ENCODE peak calls at places on chromosomes 16 and 17, in eight cellular contexts. One of them, this sample, is unnamed.

GRCh38 chr17:34981538-34982241 is 1.4 kb downstream of the LIG3 start:
- DNase-seq in effector memory CD4-positive, alpha-beta T cell: no peak
- DNase-seq in astrocyte: peak
- DNase-seq in upper lobe of right lung: no peak
- DNase-seq in stomach: no peak
- DNase-seq in epithelial cell of prostate: no peak
- DNase-seq in uterus: no peak
- DNase-seq in CD8-positive, alpha-beta T cell: no peak
- DNase-seq in this sample: no peak

GRCh38 chr17:43713494-43714162 is 45.0 kb downstream of the SOST start:
- DNase-seq in epithelial cell of prostate: no peak
- DNase-seq in upper lobe of right lung: no peak
- DNase-seq in effector memory CD4-positive, alpha-beta T cell: no peak
- DNase-seq in CD8-positive, alpha-beta T cell: no peak
- DNase-seq in stomach: no peak
- DNase-seq in uterus: no peak
- DNase-seq in astrocyte: no peak
- DNase-seq in this sample: peak

GRCh38 chr17:78990349-78991016 is 10.8 kb upstream of the LGALS3BP start:
- DNase-seq in stomach: no peak
- DNase-seq in uterus: no peak
- DNase-seq in upper lobe of right lung: peak
- DNase-seq in epithelial cell of prostate: no peak
- DNase-seq in effector memory CD4-positive, alpha-beta T cell: no peak
- DNase-seq in CD8-positive, alpha-beta T cell: peak
- DNase-seq in astrocyte: no peak
- DNase-seq in this sample: no peak

GRCh38 chr16:66717112-66717675 is 20.7 kb upstream of the CMTM4 start:
- DNase-seq in stomach: no peak
- DNase-seq in upper lobe of right lung: no peak
- DNase-seq in effector memory CD4-positive, alpha-beta T cell: no peak
- DNase-seq in astrocyte: peak
- DNase-seq in epithelial cell of prostate: no peak
- DNase-seq in uterus: no peak
- DNase-seq in CD8-positive, alpha-beta T cell: no peak
- DNase-seq in this sample: no peak

GRCh38 chr16:70161350-70161749 is 12.2 kb upstream of the CLEC18C start:
- DNase-seq in stomach: no peak
- DNase-seq in upper lobe of right lung: no peak
- DNase-seq in astrocyte: no peak
- DNase-seq in CD8-positive, alpha-beta T cell: no peak
- DNase-seq in uterus: no peak
- DNase-seq in effector memory CD4-positive, alpha-beta T cell: no peak
- DNase-seq in epithelial cell of prostate: no peak
- DNase-seq in this sample: no peak

GRCh38 chr17:61720016-61720795 is 129.2 kb upstream of the NACA2 start:
- DNase-seq in astrocyte: peak
- DNase-seq in epithelial cell of prostate: no peak
- DNase-seq in effector memory CD4-positive, alpha-beta T cell: no peak
- DNase-seq in stomach: no peak
- DNase-seq in CD8-positive, alpha-beta T cell: no peak
- DNase-seq in uterus: no peak
- DNase-seq in upper lobe of right lung: no peak
- DNase-seq in this sample: no peak

GRCh38 chr16:10971560-10971961 is 27.2 kb downstream of the CLEC16A start:
- DNase-seq in uterus: peak
- DNase-seq in effector memory CD4-positive, alpha-beta T cell: no peak
- DNase-seq in astrocyte: peak
- DNase-seq in CD8-positive, alpha-beta T cell: no peak
- DNase-seq in stomach: no peak
- DNase-seq in epithelial cell of prostate: no peak
- DNase-seq in upper lobe of right lung: no peak
- DNase-seq in this sample: peak

GRCh38 chr17:58960068-58960467 is 146.6 kb downstream of the TRIM37 start:
- DNase-seq in astrocyte: peak
- DNase-seq in CD8-positive, alpha-beta T cell: no peak
- DNase-seq in stomach: no peak
- DNase-seq in effector memory CD4-positive, alpha-beta T cell: no peak
- DNase-seq in epithelial cell of prostate: peak
- DNase-seq in upper lobe of right lung: no peak
- DNase-seq in uterus: no peak
- DNase-seq in this sample: peak

GRCh38 chr17:7213895-7214299 is 5.7 kb downstream of the DLG4 start:
- DNase-seq in epithelial cell of prostate: no peak
- DNase-seq in astrocyte: peak
- DNase-seq in upper lobe of right lung: no peak
- DNase-seq in uterus: peak
- DNase-seq in stomach: peak
- DNase-seq in CD8-positive, alpha-beta T cell: no peak
- DNase-seq in effector memory CD4-positive, alpha-beta T cell: no peak
- DNase-seq in this sample: peak

GRCh38 chr17:41823141-41823524 is 10.3 kb downstream of the FKBP10 start:
- DNase-seq in uterus: no peak
- DNase-seq in upper lobe of right lung: no peak
- DNase-seq in astrocyte: no peak
- DNase-seq in CD8-positive, alpha-beta T cell: no peak
- DNase-seq in stomach: no peak
- DNase-seq in effector memory CD4-positive, alpha-beta T cell: no peak
- DNase-seq in epithelial cell of prostate: no peak
- DNase-seq in this sample: no peak

GRCh38 chr16:3857189-3858013 is 23.1 kb downstream of the CREBBP start:
- DNase-seq in CD8-positive, alpha-beta T cell: no peak
- DNase-seq in upper lobe of right lung: no peak
- DNase-seq in epithelial cell of prostate: no peak
- DNase-seq in stomach: no peak
- DNase-seq in effector memory CD4-positive, alpha-beta T cell: no peak
- DNase-seq in astrocyte: no peak
- DNase-seq in uterus: peak
- DNase-seq in this sample: peak

GRCh38 chr16:72399811-72400210 is 227.9 kb upstream of the PMFBP1 start:
- DNase-seq in astrocyte: no peak
- DNase-seq in upper lobe of right lung: no peak
- DNase-seq in effector memory CD4-positive, alpha-beta T cell: no peak
- DNase-seq in epithelial cell of prostate: no peak
- DNase-seq in uterus: no peak
- DNase-seq in stomach: no peak
- DNase-seq in CD8-positive, alpha-beta T cell: no peak
- DNase-seq in this sample: no peak

GRCh38 chr17:41354538-41354937 is 3.9 kb upstream of the KRT33A start:
- DNase-seq in uterus: no peak
- DNase-seq in upper lobe of right lung: no peak
- DNase-seq in stomach: no peak
- DNase-seq in CD8-positive, alpha-beta T cell: no peak
- DNase-seq in astrocyte: no peak
- DNase-seq in epithelial cell of prostate: no peak
- DNase-seq in effector memory CD4-positive, alpha-beta T cell: no peak
- DNase-seq in this sample: no peak

GRCh38 chr17:12116143-12116542 is 95.5 kb downstream of the MAP2K4 start:
- DNase-seq in upper lobe of right lung: no peak
- DNase-seq in CD8-positive, alpha-beta T cell: no peak
- DNase-seq in stomach: no peak
- DNase-seq in uterus: no peak
- DNase-seq in effector memory CD4-positive, alpha-beta T cell: no peak
- DNase-seq in epithelial cell of prostate: no peak
- DNase-seq in astrocyte: no peak
- DNase-seq in this sample: no peak

DNA sequence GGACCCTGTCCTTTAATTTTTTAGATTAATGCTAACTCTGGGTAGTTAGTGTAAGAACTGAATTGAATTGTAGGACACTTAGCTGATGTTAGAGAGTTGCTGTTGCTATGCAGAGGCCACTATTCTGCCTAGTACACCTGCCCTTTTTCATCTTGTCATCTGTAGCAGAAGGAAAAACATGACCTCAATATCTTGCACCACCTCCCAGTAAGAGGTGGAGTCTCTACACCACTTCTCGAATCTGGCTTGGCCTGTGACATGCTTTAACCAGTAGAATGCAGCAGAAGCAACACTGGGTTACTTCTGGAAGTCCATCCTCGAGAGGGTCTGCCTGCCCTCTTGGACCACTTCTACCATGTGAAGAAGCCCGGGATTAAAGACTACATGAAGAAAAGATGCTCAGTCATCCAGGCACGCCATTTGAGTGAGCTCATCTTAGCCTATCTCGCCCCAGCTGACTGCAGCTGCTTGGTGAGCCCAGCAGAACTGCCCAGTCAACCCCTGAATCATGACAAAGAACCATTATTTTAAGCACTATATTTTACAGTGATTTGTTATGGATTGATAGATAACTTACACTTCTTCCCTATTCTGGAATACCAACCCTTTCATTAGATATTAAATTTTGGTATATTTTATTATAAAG is 153.5 kb downstream of the MYO1D start:
- DNase-seq in effector memory CD4-positive, alpha-beta T cell: no peak
- DNase-seq in stomach: no peak
- DNase-seq in astrocyte: no peak
- DNase-seq in epithelial cell of prostate: no peak
- DNase-seq in CD8-positive, alpha-beta T cell: no peak
- DNase-seq in upper lobe of right lung: no peak
- DNase-seq in uterus: no peak
- DNase-seq in this sample: no peak
- H3K27ac ChIP-seq in effector memory CD4-positive, alpha-beta T cell: no peak
- H3K27ac ChIP-seq in stomach: no peak
- H3K27ac ChIP-seq in astrocyte: no peak
- H3K27ac ChIP-seq in epithelial cell of prostate: no peak
- H3K27ac ChIP-seq in CD8-positive, alpha-beta T cell: no peak
- H3K27ac ChIP-seq in upper lobe of right lung: no peak
- H3K27ac ChIP-seq in uterus: no peak
- H3K27ac ChIP-seq in this sample: no peak

GRCh38 chr16:81515281-81515680 is 70.7 kb downstream of the CMIP start:
- DNase-seq in uterus: no peak
- DNase-seq in epithelial cell of prostate: no peak
- DNase-seq in astrocyte: no peak
- DNase-seq in effector memory CD4-positive, alpha-beta T cell: no peak
- DNase-seq in upper lobe of right lung: no peak
- DNase-seq in stomach: no peak
- DNase-seq in CD8-positive, alpha-beta T cell: no peak
- DNase-seq in this sample: no peak
- H3K27ac ChIP-seq in uterus: no peak
- H3K27ac ChIP-seq in epithelial cell of prostate: peak
- H3K27ac ChIP-seq in astrocyte: no peak
- H3K27ac ChIP-seq in effector memory CD4-positive, alpha-beta T cell: no peak
- H3K27ac ChIP-seq in upper lobe of right lung: no peak
- H3K27ac ChIP-seq in stomach: no peak
- H3K27ac ChIP-seq in CD8-positive, alpha-beta T cell: no peak
- H3K27ac ChIP-seq in this sample: no peak

GRCh38 chr17:16267174-16267573 is 50.2 kb downstream of the PIGL start:
- DNase-seq in epithelial cell of prostate: no peak
- DNase-seq in upper lobe of right lung: no peak
- DNase-seq in astrocyte: no peak
- DNase-seq in uterus: no peak
- DNase-seq in effector memory CD4-positive, alpha-beta T cell: no peak
- DNase-seq in CD8-positive, alpha-beta T cell: no peak
- DNase-seq in stomach: no peak
- DNase-seq in this sample: no peak
- H3K27ac ChIP-seq in epithelial cell of prostate: no peak
- H3K27ac ChIP-seq in upper lobe of right lung: no peak
- H3K27ac ChIP-seq in astrocyte: no peak
- H3K27ac ChIP-seq in uterus: no peak
- H3K27ac ChIP-seq in effector memory CD4-positive, alpha-beta T cell: no peak
- H3K27ac ChIP-seq in CD8-positive, alpha-beta T cell: peak
- H3K27ac ChIP-seq in stomach: no peak
- H3K27ac ChIP-seq in this sample: no peak

DNA sequence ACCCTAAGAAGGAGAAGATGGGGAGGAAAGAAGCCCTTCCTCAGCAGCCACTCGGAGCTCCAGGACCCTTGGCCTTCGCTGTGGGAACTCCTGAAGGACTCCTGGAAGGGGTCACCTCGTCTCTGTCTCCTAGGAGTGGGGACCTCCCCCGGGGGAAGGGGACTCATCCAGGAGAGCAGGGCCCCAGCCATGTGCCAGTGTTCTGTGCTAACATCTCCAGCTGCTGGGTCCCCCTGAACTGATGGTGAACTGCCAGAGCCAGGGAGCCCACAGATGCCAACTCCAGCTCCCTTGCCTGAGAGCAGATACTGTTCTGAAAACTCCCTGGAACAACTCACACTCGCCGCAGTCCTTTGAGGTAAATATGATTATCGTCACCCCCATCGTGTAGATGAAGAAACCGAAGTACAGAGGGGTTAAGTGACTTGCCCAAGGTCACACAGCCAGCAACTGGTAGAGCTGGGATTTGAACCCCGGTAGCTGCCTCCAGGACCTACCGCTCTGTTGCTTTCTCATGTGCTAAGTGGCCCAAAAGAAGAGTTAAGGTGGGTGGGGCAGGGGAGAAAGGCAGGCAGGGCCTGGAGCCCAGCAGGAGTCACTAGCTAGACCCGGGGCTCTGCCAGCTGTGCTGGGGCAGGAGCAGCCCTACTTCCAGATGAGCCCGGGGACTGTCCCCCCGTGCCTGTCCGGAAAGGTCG is 10.5 kb downstream of the TIMM22 start:
- DNase-seq in astrocyte: no peak
- DNase-seq in CD8-positive, alpha-beta T cell: no peak
- DNase-seq in epithelial cell of prostate: no peak
- DNase-seq in effector memory CD4-positive, alpha-beta T cell: no peak
- DNase-seq in uterus: no peak
- DNase-seq in upper lobe of right lung: no peak
- DNase-seq in stomach: no peak
- DNase-seq in this sample: no peak
- H3K27ac ChIP-seq in astrocyte: no peak
- H3K27ac ChIP-seq in CD8-positive, alpha-beta T cell: no peak
- H3K27ac ChIP-seq in epithelial cell of prostate: no peak
- H3K27ac ChIP-seq in effector memory CD4-positive, alpha-beta T cell: no peak
- H3K27ac ChIP-seq in uterus: peak
- H3K27ac ChIP-seq in upper lobe of right lung: peak
- H3K27ac ChIP-seq in stomach: peak
- H3K27ac ChIP-seq in this sample: no peak

GRCh38 chr17:76018340-76018680 is 8.8 kb downstream of the EVPL start:
- DNase-seq in upper lobe of right lung: no peak
- DNase-seq in astrocyte: no peak
- DNase-seq in epithelial cell of prostate: no peak
- DNase-seq in uterus: no peak
- DNase-seq in stomach: no peak
- DNase-seq in CD8-positive, alpha-beta T cell: no peak
- DNase-seq in effector memory CD4-positive, alpha-beta T cell: no peak
- DNase-seq in this sample: no peak
- H3K27ac ChIP-seq in upper lobe of right lung: no peak
- H3K27ac ChIP-seq in astrocyte: no peak
- H3K27ac ChIP-seq in epithelial cell of prostate: no peak
- H3K27ac ChIP-seq in uterus: no peak
- H3K27ac ChIP-seq in stomach: no peak
- H3K27ac ChIP-seq in CD8-positive, alpha-beta T cell: no peak
- H3K27ac ChIP-seq in effector memory CD4-positive, alpha-beta T cell: no peak
- H3K27ac ChIP-seq in this sample: no peak

GRCh38 chr16:27424772-27425498 is 23.0 kb downstream of the IL21R start:
- DNase-seq in stomach: no peak
- DNase-seq in effector memory CD4-positive, alpha-beta T cell: no peak
- DNase-seq in upper lobe of right lung: peak
- DNase-seq in uterus: no peak
- DNase-seq in CD8-positive, alpha-beta T cell: peak
- DNase-seq in astrocyte: no peak
- DNase-seq in epithelial cell of prostate: no peak
- DNase-seq in this sample: no peak
- H3K27ac ChIP-seq in stomach: no peak
- H3K27ac ChIP-seq in effector memory CD4-positive, alpha-beta T cell: no peak
- H3K27ac ChIP-seq in upper lobe of right lung: no peak
- H3K27ac ChIP-seq in uterus: no peak
- H3K27ac ChIP-seq in CD8-positive, alpha-beta T cell: no peak
- H3K27ac ChIP-seq in astrocyte: no peak
- H3K27ac ChIP-seq in epithelial cell of prostate: no peak
- H3K27ac ChIP-seq in this sample: no peak

This sample was measured in mammary epithelial cell.